ENCODE peak calls at places on chromosome 17, in four cellular contexts. One of them, this sample, is unnamed.

GRCh38 chr17:76710863-76711611 is at the start of gene MXRA7:
- DNase-seq in GM19239: peak
- DNase-seq in stimulated activated CD4-positive, alpha-beta T cell treated with anti-CD3 and anti-CD28 coated beads, Interleukin-15, amount 100 ng/mL, for 24 hours: peak
- DNase-seq in hypothalamus: peak
- DNase-seq in this sample: no peak

GRCh38 chr17:62781356-62781755 is 26.8 kb downstream of the MARCHF10 start:
- DNase-seq in GM19239: no peak
- DNase-seq in stimulated activated CD4-positive, alpha-beta T cell treated with anti-CD3 and anti-CD28 coated beads, Interleukin-15, amount 100 ng/mL, for 24 hours: no peak
- DNase-seq in hypothalamus: no peak
- DNase-seq in this sample: no peak

GRCh38 chr17:36148559-36149295 is 27.7 kb downstream of the TBC1D3B start:
- DNase-seq in hypothalamus: peak
- DNase-seq in stimulated activated CD4-positive, alpha-beta T cell treated with anti-CD3 and anti-CD28 coated beads, Interleukin-15, amount 100 ng/mL, for 24 hours: peak
- DNase-seq in GM19239: peak
- DNase-seq in this sample: peak

GRCh38 chr17:17242246-17242645 is 5.3 kb upstream of the FLCN start:
- DNase-seq in stimulated activated CD4-positive, alpha-beta T cell treated with anti-CD3 and anti-CD28 coated beads, Interleukin-15, amount 100 ng/mL, for 24 hours: no peak
- DNase-seq in hypothalamus: no peak
- DNase-seq in GM19239: no peak
- DNase-seq in this sample: no peak

GRCh38 chr17:65228287-65228686 is 91.1 kb downstream of the RGS9 start:
- DNase-seq in hypothalamus: no peak
- DNase-seq in stimulated activated CD4-positive, alpha-beta T cell treated with anti-CD3 and anti-CD28 coated beads, Interleukin-15, amount 100 ng/mL, for 24 hours: no peak
- DNase-seq in GM19239: no peak
- DNase-seq in this sample: no peak

GRCh38 chr17:7025240-7025639 is 2.4 kb downstream of the BCL6B start:
- DNase-seq in stimulated activated CD4-positive, alpha-beta T cell treated with anti-CD3 and anti-CD28 coated beads, Interleukin-15, amount 100 ng/mL, for 24 hours: no peak
- DNase-seq in GM19239: no peak
- DNase-seq in hypothalamus: no peak
- DNase-seq in this sample: no peak

GRCh38 chr17:81708739-81709185 is 3.3 kb upstream of the SLC25A10 start:
- DNase-seq in hypothalamus: no peak
- DNase-seq in GM19239: no peak
- DNase-seq in stimulated activated CD4-positive, alpha-beta T cell treated with anti-CD3 and anti-CD28 coated beads, Interleukin-15, amount 100 ng/mL, for 24 hours: no peak
- DNase-seq in this sample: no peak

GRCh38 chr17:78890111-78890897 is 12.7 kb downstream of the CEP295NL start:
- DNase-seq in stimulated activated CD4-positive, alpha-beta T cell treated with anti-CD3 and anti-CD28 coated beads, Interleukin-15, amount 100 ng/mL, for 24 hours: peak
- DNase-seq in hypothalamus: peak
- DNase-seq in GM19239: peak
- DNase-seq in this sample: no peak

GRCh38 chr17:11986179-11986938 is 10.9 kb downstream of the ZNF18 start:
- DNase-seq in GM19239: no peak
- DNase-seq in hypothalamus: no peak
- DNase-seq in stimulated activated CD4-positive, alpha-beta T cell treated with anti-CD3 and anti-CD28 coated beads, Interleukin-15, amount 100 ng/mL, for 24 hours: no peak
- DNase-seq in this sample: no peak

GRCh38 chr17:75995385-75995925 is 5.2 kb upstream of the CDK3 start:
- DNase-seq in stimulated activated CD4-positive, alpha-beta T cell treated with anti-CD3 and anti-CD28 coated beads, Interleukin-15, amount 100 ng/mL, for 24 hours: no peak
- DNase-seq in GM19239: no peak
- DNase-seq in hypothalamus: no peak
- DNase-seq in this sample: no peak

GRCh38 chr17:75703191-75703590 is 18.1 kb upstream of the ITGB4 start:
- DNase-seq in hypothalamus: no peak
- DNase-seq in GM19239: no peak
- DNase-seq in stimulated activated CD4-positive, alpha-beta T cell treated with anti-CD3 and anti-CD28 coated beads, Interleukin-15, amount 100 ng/mL, for 24 hours: no peak
- DNase-seq in this sample: no peak

GRCh38 chr17:27576429-27577123 is 54.4 kb upstream of the LGALS9 start:
- DNase-seq in hypothalamus: no peak
- DNase-seq in stimulated activated CD4-positive, alpha-beta T cell treated with anti-CD3 and anti-CD28 coated beads, Interleukin-15, amount 100 ng/mL, for 24 hours: no peak
- DNase-seq in GM19239: no peak
- DNase-seq in this sample: no peak

GRCh38 chr17:12965988-12966387 is 51.8 kb downstream of the ELAC2 start:
- DNase-seq in GM19239: no peak
- DNase-seq in stimulated activated CD4-positive, alpha-beta T cell treated with anti-CD3 and anti-CD28 coated beads, Interleukin-15, amount 100 ng/mL, for 24 hours: no peak
- DNase-seq in hypothalamus: no peak
- DNase-seq in this sample: no peak

GRCh38 chr17:45248132-45248936 is 13.6 kb downstream of the SPATA32 start:
- DNase-seq in GM19239: peak
- DNase-seq in stimulated activated CD4-positive, alpha-beta T cell treated with anti-CD3 and anti-CD28 coated beads, Interleukin-15, amount 100 ng/mL, for 24 hours: peak
- DNase-seq in hypothalamus: no peak
- DNase-seq in this sample: no peak

This sample was measured in dorsolateral prefrontal cortex.